ENCODE peak calls at places on chromosome 17, in five cellular contexts. F, W, X, K and P are unnamed samples.
A peak's percentile ranks its signal among the peaks of the same experiment; 100 is the strongest.

GRCh38 chr17:73888875-73889274 is 244.6 kb upstream of the SDK2 start:
- DNase-seq in W (no peak), F (no peak), K (no peak), X (no peak), P (no peak)

GRCh38 chr17:31687505-31688126 is 171.4 kb downstream of the COPRS start:
- DNase-seq in W (peak; percentile 34), X (no peak), F (no peak), K (no peak), P (no peak)

GRCh38 chr17:42514867-42515266 is 21.2 kb upstream of the NAGLU start:
- DNase-seq in X (no peak), F (no peak), K (no peak), W (no peak), P (no peak)

GRCh38 chr17:53724726-53725125 is 98.0 kb upstream of the KIF2B start:
- DNase-seq in X (no peak), F (no peak), K (no peak), W (no peak), P (no peak)

GRCh38 chr17:17325228-17325627 is 22.1 kb downstream of the NT5M start:
- DNase-seq in W (no peak), F (no peak), K (no peak), X (no peak), P (no peak)

GRCh38 chr17:21263351-21263750 is 10.1 kb upstream of the NATD1 start:
- DNase-seq in W (no peak), K (no peak), X (no peak), F (no peak), P (peak; percentile 98)

GRCh38 chr17:40341808-40342574 is 22.5 kb downstream of the GJD3 start:
- DNase-seq in X (peak; percentile 72), W (peak; percentile 71), K (no peak), F (no peak), P (no peak)

GRCh38 chr17:59366773-59367656 is 35.6 kb downstream of the YPEL2 start:
- DNase-seq in K (no peak), F (no peak), W (no peak), X (peak; percentile 90), P (peak; percentile 22)

GRCh38 chr17:58344047-58344790 is 7.8 kb downstream of the SUPT4H1 start:
- DNase-seq in X (no peak), W (no peak), F (no peak), K (no peak), P (no peak)

GRCh38 chr17:29257756-29258155 is 11.1 kb downstream of the CRYBA1 start:
- DNase-seq in W (no peak), K (no peak), X (no peak), F (no peak), P (no peak)

GRCh38 chr17:61405047-61405685 is 5.5 kb downstream of the TBX2 start:
- DNase-seq in F (no peak), W (no peak), K (no peak), X (no peak), P (no peak)

GRCh38 chr17:32161029-32161428 is 18.7 kb downstream of the RHOT1 start:
- DNase-seq in F (no peak), X (no peak), W (no peak), K (no peak), P (no peak)

GRCh38 chr17:77829871-77830799 is 128.4 kb upstream of the TNRC6C start:
- DNase-seq in F (peak; percentile 52), X (no peak), K (peak; percentile 27), W (no peak), P (no peak)

GRCh38 chr17:19418312-19418992 is 7.4 kb downstream of the RNF112 start:
- DNase-seq in F (no peak), K (no peak), X (no peak), W (peak; percentile 14), P (peak; percentile 17)

GRCh38 chr17:29617125-29617480 is 5.6 kb downstream of the CORO6 start:
- DNase-seq in W (no peak), K (no peak), F (no peak), X (peak; percentile 71), P (peak; percentile 76)